ENCODE peak calls at places on chromosomes 1 and 21, in seven cellular contexts. M is fibroblast of lung, C is tibial artery, S is RWPE2, Q is left lung, D is neural progenitor cell, J is GM23248. B is an unnamed sample.

GRCh38 chr1:220901906-220902305 is 22.7 kb downstream of the HLX start:
- DNase-seq in M (no peak), C (no peak), S (no peak), Q (no peak), D (no peak), J (peak; percentile 65), B (no peak)

GRCh38 chr1:198970919-198971318 is 332.1 kb downstream of the PTPRC start:
- DNase-seq in M (peak; percentile 10), C (no peak), S (no peak), Q (no peak), D (no peak), J (peak; percentile 51), B (no peak)

GRCh38 chr21:46368533-46369285 is 44.8 kb downstream of the PCNT start:
- DNase-seq in M (no peak), C (no peak), S (no peak), Q (no peak), D (no peak), J (no peak), B (no peak)

GRCh38 chr1:234722904-234723588 is 113.1 kb upstream of the IRF2BP2 start:
- DNase-seq in M (peak; percentile 95), C (peak; percentile 89), S (peak; percentile 81), Q (peak; percentile 69), D (no peak), J (peak; percentile 97), B (peak; percentile 60)

GRCh38 chr1:184940226-184940625 is 34.1 kb downstream of the NIBAN1 start:
- DNase-seq in M (peak; percentile 56), C (no peak), S (no peak), Q (no peak), D (no peak), J (peak; percentile 38), B (no peak)

GRCh38 chr1:21307663-21308062 is 17.4 kb upstream of the ECE1 start:
- DNase-seq in M (no peak), C (no peak), S (no peak), Q (no peak), D (peak; percentile 69), J (no peak), B (peak; percentile 82)

GRCh38 chr1:178267646-178268094 is 173.8 kb downstream of the RASAL2 start:
- DNase-seq in M (peak; percentile 62), C (no peak), S (no peak), Q (no peak), D (no peak), J (peak; percentile 42), B (peak; percentile 74)

GRCh38 chr1:218669431-218669830 is 324.3 kb downstream of the TGFB2 start:
- DNase-seq in M (peak; percentile 76), C (no peak), S (no peak), Q (no peak), D (no peak), J (no peak), B (no peak)

GRCh38 chr1:202229376-202229775 is 35.8 kb downstream of the LGR6 start:
- DNase-seq in M (no peak), C (no peak), S (no peak), Q (no peak), D (no peak), J (no peak), B (no peak)

GRCh38 chr1:197399691-197400521 is 131.9 kb downstream of the CRB1 start:
- DNase-seq in M (peak; percentile 50), C (no peak), S (no peak), Q (no peak), D (peak; percentile 52), J (peak; percentile 62), B (peak; percentile 66)

GRCh38 chr1:234093741-234094140 is 189.3 kb downstream of the SLC35F3 start:
- DNase-seq in M (peak; percentile 9), C (peak; percentile 23), S (no peak), Q (no peak), D (no peak), J (no peak), B (no peak)

GRCh38 chr1:173193639-173194038 is 13.5 kb downstream of the TNFSF4 start:
- DNase-seq in M (peak; percentile 91), C (no peak), S (no peak), Q (no peak), D (no peak), J (peak; percentile 82), B (no peak)

GRCh38 chr1:41109316-41110263 is 88.1 kb upstream of the SLFNL1 start:
- DNase-seq in M (peak; percentile 96), C (peak; percentile 59), S (peak; percentile 54), Q (no peak), D (no peak), J (peak; percentile 90), B (no peak)

GRCh38 chr1:75696000-75696399 is 28.5 kb upstream of the ACADM start:
- DNase-seq in M (no peak), C (no peak), S (no peak), Q (no peak), D (no peak), J (no peak), B (no peak)

GRCh38 chr1:71019248-71019647 is 28.4 kb downstream of the PTGER3 start:
- DNase-seq in M (no peak), C (no peak), S (no peak), Q (no peak), D (no peak), J (no peak), B (no peak)

GRCh38 chr1:97334454-97334853 is 586.4 kb downstream of the DPYD start:
- DNase-seq in M (peak; percentile 99), C (no peak), S (no peak), Q (no peak), D (no peak), J (peak; percentile 83), B (no peak)

GRCh38 chr1:227273557-227273956 is 44.7 kb downstream of the CDC42BPA start:
- DNase-seq in M (peak; percentile 13), C (no peak), S (no peak), Q (no peak), D (peak; percentile 67), J (peak; percentile 15), B (peak; percentile 58)

GRCh38 chr1:180040034-180040433 is 85.4 kb downstream of the CEP350 start:
- DNase-seq in M (peak; percentile 42), C (no peak), S (no peak), Q (no peak), D (no peak), J (peak; percentile 93), B (no peak)

GRCh38 chr1:47893412-47893811 is 103.8 kb downstream of the TRABD2B start:
- DNase-seq in M (no peak), C (no peak), S (no peak), Q (no peak), D (no peak), J (no peak), B (no peak)

GRCh38 chr21:16124397-16125130 is 394.8 kb downstream of the USP25 start:
- DNase-seq in M (peak; percentile 92), C (no peak), S (no peak), Q (no peak), D (no peak), J (peak; percentile 90), B (no peak)

GRCh38 chr1:245409341-245410195 is 254.8 kb downstream of the KIF26B start:
- DNase-seq in M (peak; percentile 25), C (no peak), S (no peak), Q (no peak), D (no peak), J (no peak), B (no peak)

DNA sequence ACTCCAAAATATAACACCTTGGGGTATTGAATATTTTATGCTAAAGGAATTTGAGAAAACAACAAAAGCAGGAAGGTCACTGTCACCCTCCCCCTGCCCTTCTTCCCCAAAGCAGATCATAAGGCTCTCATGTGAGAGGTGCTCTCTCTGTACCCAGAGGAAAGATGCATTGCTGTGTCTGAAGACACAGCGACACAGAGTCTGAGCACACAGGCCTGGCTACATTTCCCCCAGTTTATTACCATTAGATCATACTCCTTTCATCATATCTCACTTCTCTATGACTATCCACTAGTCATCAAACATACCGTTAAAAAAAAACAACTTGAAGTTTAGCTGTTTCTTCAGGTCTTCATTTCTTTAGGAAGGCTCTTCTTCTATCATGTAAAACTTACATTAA is 127.1 kb downstream of the PPIAL4G start:
- DNase-seq in M (no peak), C (no peak), S (no peak), Q (no peak), D (no peak), J (peak; percentile 56), B (no peak)
- H3K27me3 ChIP-seq in M (peaks cover 42% of the 10 kb centered on the region), C (no peaks in the 10 kb centered on the region), S (no peaks in the 10 kb centered on the region), Q (peaks cover 97% of the 10 kb centered on the region), D (peaks cover 82% of the 10 kb centered on the region), J (peaks cover 30% of the 10 kb centered on the region), B (peaks cover 59% of the 10 kb centered on the region)

GRCh38 chr1:118650084-118650807 is 337.9 kb downstream of the TBX15 start:
- DNase-seq in M (no peak), C (no peak), S (no peak), Q (no peak), D (no peak), J (no peak), B (no peak)
- H3K27me3 ChIP-seq in M (no peaks in the 10 kb centered on the region), C (no peaks in the 10 kb centered on the region), S (peaks cover 12% of the 10 kb centered on the region), Q (no peaks in the 10 kb centered on the region), D (no peaks in the 10 kb centered on the region), J (peaks cover 9% of the 10 kb centered on the region), B (no peaks in the 10 kb centered on the region)

DNA sequence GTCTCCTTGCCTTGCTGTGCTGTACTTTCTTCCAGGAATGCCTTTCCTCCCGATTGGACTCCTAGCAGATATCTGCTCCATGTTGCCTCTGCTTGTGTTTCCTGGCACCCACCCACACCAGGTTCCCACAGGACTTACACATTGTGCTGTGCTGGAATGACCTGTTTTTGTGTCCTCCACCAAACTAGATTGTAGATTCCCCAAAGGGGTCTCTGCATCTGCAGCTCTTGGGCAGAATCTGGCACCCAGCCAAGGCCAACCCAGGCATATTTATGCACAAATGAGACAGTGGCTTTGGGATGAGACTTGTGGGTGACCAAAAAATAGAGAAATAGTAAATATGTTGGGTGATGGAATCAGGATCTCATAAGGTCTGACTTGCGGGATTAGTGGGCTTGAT is 278.2 kb downstream of the RRAGC start:
- DNase-seq in M (no peak), C (no peak), S (no peak), Q (no peak), D (no peak), J (no peak), B (no peak)
- H3K27me3 ChIP-seq in M (no peaks in the 10 kb centered on the region), C (no peaks in the 10 kb centered on the region), S (peaks cover 30% of the 10 kb centered on the region), Q (peaks cover 41% of the 10 kb centered on the region), D (peaks cover 44% of the 10 kb centered on the region), J (peaks cover 23% of the 10 kb centered on the region), B (peaks cover 51% of the 10 kb centered on the region)

GRCh38 chr1:15383810-15384209 is 25.9 kb upstream of the EFHD2 start:
- DNase-seq in M (no peak), C (no peak), S (no peak), Q (no peak), D (no peak), J (no peak), B (no peak)

GRCh38 chr1:15384301-15384901 is 25.3 kb upstream of the EFHD2 start:
- DNase-seq in M (peak; percentile 57), C (no peak), S (no peak), Q (no peak), D (peak; percentile 93), J (no peak), B (peak; percentile 89)

GRCh38 chr1:15382601-15383518 is 26.8 kb upstream of the EFHD2 start:
- DNase-seq in M (no peak), C (no peak), S (no peak), Q (no peak), D (no peak), J (no peak), B (no peak)

GRCh38 chr1:15386128-15386824 is 23.4 kb upstream of the EFHD2 start:
- DNase-seq in M (peak; percentile 35), C (no peak), S (no peak), Q (no peak), D (peak; percentile 74), J (peak; percentile 60), B (peak; percentile 72)

DNA sequence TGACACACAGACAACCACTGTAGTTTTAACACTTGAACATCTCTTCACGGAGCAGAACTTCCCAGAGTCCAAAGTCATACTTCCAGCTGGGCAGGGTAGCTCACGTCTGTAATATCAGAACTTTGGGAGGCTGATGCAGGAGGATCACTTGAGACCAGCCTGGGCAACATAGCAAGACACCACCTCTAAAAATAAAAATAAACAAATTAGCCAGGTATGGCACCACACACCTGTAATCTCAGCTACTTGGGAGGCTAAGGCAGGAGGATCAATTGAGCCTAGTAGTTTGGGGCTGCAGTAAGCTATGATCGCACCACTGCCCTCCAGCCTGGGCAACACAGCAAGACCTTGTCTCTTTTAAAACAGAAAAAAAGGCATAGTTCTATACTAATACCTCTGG is 24.3 kb upstream of the EFHD2 start:
- DNase-seq in M (no peak), C (no peak), S (no peak), Q (no peak), D (no peak), J (no peak), B (no peak)
- H3K27me3 ChIP-seq in M (peaks cover 10% of the 10 kb centered on the region), C (no peaks in the 10 kb centered on the region), S (no peaks in the 10 kb centered on the region), Q (peaks cover 45% of the 10 kb centered on the region), D (peaks cover 66% of the 10 kb centered on the region), J (no peaks in the 10 kb centered on the region), B (peaks cover 42% of the 10 kb centered on the region)

B was measured in endodermal cell.